ENCODE peak calls at places on chromosome 7, in five cellular contexts. K is PC-3, W is fibroblast of lung, M is IMR-90, Z is endothelial cell of umbilical vein. X is an unnamed sample. For H3K9me3, the result is how much of the 10 kb centered on the place peaks cover.

GRCh38 chr7:150974468-150975391 is 3.4 kb downstream of the KCNH2 start:
- DNase-seq in K (peak), W (no peak), M (peak), Z (peak), X (peak)

GRCh38 chr7:29113384-29114102 is 32.8 kb downstream of the CPVL start:
- DNase-seq in K (peak), W (peak), M (no peak), Z (peak), X (peak)

GRCh38 chr7:77497079-77497478 is 40.0 kb upstream of the PTPN12 start:
- DNase-seq in K (no peak), W (no peak), M (no peak), Z (no peak), X (no peak)

GRCh38 chr7:45578022-45578421 is 3.9 kb downstream of the ADCY1 start:
- DNase-seq in K (no peak), W (no peak), M (no peak), Z (no peak), X (no peak)

GRCh38 chr7:144834516-144835165 is 1.2 kb downstream of the TPK1 start:
- DNase-seq in K (no peak), W (no peak), M (no peak), Z (no peak), X (no peak)

GRCh38 chr7:100835903-100836811 is 8.8 kb upstream of the EPHB4 start:
- DNase-seq in K (no peak), W (no peak), M (no peak), Z (peak), X (no peak)

GRCh38 chr7:136654406-136654805 is 214.0 kb upstream of the CHRM2 start:
- DNase-seq in K (no peak), W (peak), M (no peak), Z (no peak), X (peak)

GRCh38 chr7:129762387-129762969 is 151.0 kb downstream of the NRF1 start:
- DNase-seq in K (no peak), W (no peak), M (no peak), Z (no peak), X (no peak)

GRCh38 chr7:81112731-81113130 is 193.9 kb upstream of the SEMA3C start:
- DNase-seq in K (no peak), W (no peak), M (no peak), Z (no peak), X (no peak)

GRCh38 chr7:141433698-141434097 is 117.5 kb upstream of the AGK start:
- DNase-seq in K (no peak), W (no peak), M (no peak), Z (no peak), X (no peak)

GRCh38 chr7:138776156-138776833 is 21.5 kb upstream of the TMEM213 start:
- DNase-seq in K (no peak), W (no peak), M (no peak), Z (no peak), X (no peak)

GRCh38 chr7:130985361-130985760 is 251.4 kb upstream of the KLF14 start:
- DNase-seq in K (no peak), W (no peak), M (no peak), Z (no peak), X (no peak)

GRCh38 chr7:126657599-126658358 is 595.0 kb downstream of the GRM8 start:
- DNase-seq in K (no peak), W (no peak), M (no peak), Z (no peak), X (no peak)

GRCh38 chr7:98281757-98282652 is 519 bp downstream of the BRI3 start:
- DNase-seq in K (no peak), W (no peak), M (no peak), Z (peak), X (peak)

GRCh38 chr7:17109017-17109416 is 189.4 kb upstream of the AHR start:
- DNase-seq in K (peak), W (peak), M (peak), Z (peak), X (peak)

GRCh38 chr7:107469836-107470416 is at the start of gene GPR22:
- DNase-seq in K (no peak), W (no peak), M (no peak), Z (no peak), X (no peak)

GRCh38 chr7:84258628-84259027 is 64.0 kb upstream of the SEMA3A start:
- DNase-seq in K (peak), W (peak), M (peak), Z (no peak), X (peak)

GRCh38 chr7:84263106-84263505 is 68.5 kb upstream of the SEMA3A start:
- DNase-seq in K (no peak), W (peak), M (no peak), Z (no peak), X (no peak)

GRCh38 chr7:84261509-84261908 is 66.9 kb upstream of the SEMA3A start:
- DNase-seq in K (no peak), W (no peak), M (no peak), Z (no peak), X (no peak)

GRCh38 chr7:84264341-84264740 is 69.8 kb upstream of the SEMA3A start:
- DNase-seq in K (peak), W (peak), M (no peak), Z (no peak), X (peak)
- H3K9ac ChIP-seq in K (no peak), W (no peak), M (no peak), Z (no peak), X (no peak)

GRCh38 chr7:36260481-36260880 is 107.4 kb downstream of the EEPD1 start:
- DNase-seq in K (no peak), W (no peak), M (no peak), Z (no peak), X (no peak)

GRCh38 chr7:36264123-36264916 is 111.3 kb downstream of the EEPD1 start:
- DNase-seq in K (no peak), W (no peak), M (peak), Z (no peak), X (no peak)

GRCh38 chr7:36262286-36262685 is 109.2 kb downstream of the EEPD1 start:
- DNase-seq in K (no peak), W (no peak), M (no peak), Z (no peak), X (no peak)

GRCh38 chr7:36262706-36263484 is 109.8 kb downstream of the EEPD1 start:
- DNase-seq in K (no peak), W (no peak), M (no peak), Z (no peak), X (no peak)

DNA sequence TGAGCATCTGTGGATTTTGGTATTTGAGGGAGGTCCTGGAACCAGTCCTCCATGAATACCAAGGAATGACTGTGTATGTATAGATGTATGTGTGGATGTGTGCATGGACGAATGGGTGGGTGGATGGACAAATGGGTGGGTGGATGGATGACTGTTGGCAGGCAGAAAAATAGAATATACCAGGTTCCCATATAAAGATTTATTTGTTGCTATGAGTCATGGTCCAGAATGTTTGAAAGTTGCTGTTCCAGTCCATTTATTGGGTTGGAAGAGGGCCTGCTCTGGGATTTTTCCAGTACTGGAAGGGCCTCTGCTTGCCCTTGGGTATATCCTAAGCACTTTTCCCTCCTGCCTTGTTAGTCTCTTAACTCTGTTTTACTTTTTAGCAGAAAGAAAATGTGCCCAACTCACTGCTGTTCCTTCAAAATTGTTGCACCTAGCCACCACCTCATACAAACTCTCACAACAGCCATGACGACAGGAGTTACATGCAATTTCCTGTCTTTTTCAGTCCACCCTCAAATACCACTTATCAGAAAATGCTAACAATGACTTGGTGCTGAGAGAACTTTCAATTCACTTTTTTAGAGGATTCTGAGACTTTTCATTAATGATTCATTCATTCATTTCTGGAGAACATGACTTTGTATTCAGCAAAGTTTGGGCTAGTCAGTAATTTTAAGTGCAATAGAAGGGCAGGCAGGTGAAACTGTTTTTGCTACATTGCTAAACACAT is 108.1 kb downstream of the EEPD1 start:
- DNase-seq in K (peak), W (peak), M (peak), Z (no peak), X (no peak)
- H3K4me3 ChIP-seq in K (peak), W (no peak), M (no peak), Z (no peak), X (peak)

GRCh38 chr7:110871856-110872255 is 219.1 kb upstream of the LRRN3 start:
- DNase-seq in K (no peak), W (no peak), M (no peak), Z (no peak), X (no peak)

GRCh38 chr7:110875346-110875745 is 215.6 kb upstream of the LRRN3 start:
- DNase-seq in K (no peak), W (no peak), M (no peak), Z (no peak), X (no peak)

GRCh38 chr7:110868458-110868857 is 222.5 kb upstream of the LRRN3 start:
- DNase-seq in K (no peak), W (peak), M (no peak), Z (no peak), X (peak)

DNA sequence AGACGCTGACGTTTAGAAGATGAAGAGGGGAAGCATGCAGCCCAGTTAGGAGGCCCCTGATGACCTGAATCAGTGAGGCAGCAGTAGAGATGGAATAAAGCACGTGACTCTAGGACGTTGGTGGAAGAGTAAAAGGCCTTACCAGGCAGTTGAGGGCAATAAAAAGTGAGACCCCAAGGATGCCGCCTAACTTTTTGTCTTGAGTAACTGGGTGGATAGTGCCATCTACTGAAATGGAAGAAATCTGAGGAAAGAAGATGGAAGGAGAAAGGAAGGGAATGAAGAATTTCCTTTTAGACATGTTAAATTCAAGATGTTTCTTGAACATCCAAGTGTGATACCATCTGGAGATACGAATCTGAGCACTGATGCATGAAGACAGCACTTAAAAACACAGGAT is 220.0 kb upstream of the LRRN3 start:
- DNase-seq in K (no peak), W (no peak), M (no peak), Z (no peak), X (no peak)
- H3K9me3 ChIP-seq in K (under half), W (under half), M (under half), Z (under half), X (under half)

GRCh38 chr7:1140481-1141104 is 19.4 kb downstream of the ZFAND2A start:
- DNase-seq in K (no peak), W (no peak), M (no peak), Z (no peak), X (no peak)
- H3K9ac ChIP-seq in K (no peak), W (no peak), M (no peak), Z (no peak), X (no peak)

DNA sequence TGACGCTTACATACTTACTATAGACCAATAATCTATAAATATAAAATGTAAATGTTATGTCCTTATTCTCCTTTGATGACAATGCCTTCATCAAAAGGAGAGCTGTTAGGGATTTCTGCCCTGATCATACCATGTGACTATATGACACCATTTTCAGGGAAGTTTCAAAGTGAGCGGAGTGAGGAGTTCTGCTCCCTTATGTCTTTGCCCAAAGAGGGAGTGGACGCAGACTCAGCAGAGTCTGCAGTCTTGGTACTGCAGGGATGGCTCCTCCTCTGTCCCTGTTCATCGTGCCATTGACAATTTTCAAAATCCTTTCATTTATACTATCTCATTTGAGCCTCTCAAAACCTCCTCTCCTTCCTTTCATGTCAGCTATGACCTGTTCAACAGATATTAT is 27.9 kb downstream of the HYAL4 start:
- DNase-seq in K (no peak), W (no peak), M (no peak), Z (no peak), X (no peak)
- H3K4me3 ChIP-seq in K (no peak), W (no peak), M (no peak), Z (no peak), X (no peak)

GRCh38 chr7:158166386-158167340 is 421.0 kb downstream of the PTPRN2 start:
- DNase-seq in K (no peak), W (no peak), M (no peak), Z (peak), X (no peak)

GRCh38 chr7:158167373-158167772 is 420.2 kb downstream of the PTPRN2 start:
- DNase-seq in K (no peak), W (no peak), M (no peak), Z (no peak), X (no peak)

GRCh38 chr7:158161194-158161593 is 426.4 kb downstream of the PTPRN2 start:
- DNase-seq in K (no peak), W (no peak), M (no peak), Z (no peak), X (no peak)

GRCh38 chr7:158165711-158166110 is 421.9 kb downstream of the PTPRN2 start:
- DNase-seq in K (no peak), W (no peak), M (no peak), Z (no peak), X (no peak)

DNA sequence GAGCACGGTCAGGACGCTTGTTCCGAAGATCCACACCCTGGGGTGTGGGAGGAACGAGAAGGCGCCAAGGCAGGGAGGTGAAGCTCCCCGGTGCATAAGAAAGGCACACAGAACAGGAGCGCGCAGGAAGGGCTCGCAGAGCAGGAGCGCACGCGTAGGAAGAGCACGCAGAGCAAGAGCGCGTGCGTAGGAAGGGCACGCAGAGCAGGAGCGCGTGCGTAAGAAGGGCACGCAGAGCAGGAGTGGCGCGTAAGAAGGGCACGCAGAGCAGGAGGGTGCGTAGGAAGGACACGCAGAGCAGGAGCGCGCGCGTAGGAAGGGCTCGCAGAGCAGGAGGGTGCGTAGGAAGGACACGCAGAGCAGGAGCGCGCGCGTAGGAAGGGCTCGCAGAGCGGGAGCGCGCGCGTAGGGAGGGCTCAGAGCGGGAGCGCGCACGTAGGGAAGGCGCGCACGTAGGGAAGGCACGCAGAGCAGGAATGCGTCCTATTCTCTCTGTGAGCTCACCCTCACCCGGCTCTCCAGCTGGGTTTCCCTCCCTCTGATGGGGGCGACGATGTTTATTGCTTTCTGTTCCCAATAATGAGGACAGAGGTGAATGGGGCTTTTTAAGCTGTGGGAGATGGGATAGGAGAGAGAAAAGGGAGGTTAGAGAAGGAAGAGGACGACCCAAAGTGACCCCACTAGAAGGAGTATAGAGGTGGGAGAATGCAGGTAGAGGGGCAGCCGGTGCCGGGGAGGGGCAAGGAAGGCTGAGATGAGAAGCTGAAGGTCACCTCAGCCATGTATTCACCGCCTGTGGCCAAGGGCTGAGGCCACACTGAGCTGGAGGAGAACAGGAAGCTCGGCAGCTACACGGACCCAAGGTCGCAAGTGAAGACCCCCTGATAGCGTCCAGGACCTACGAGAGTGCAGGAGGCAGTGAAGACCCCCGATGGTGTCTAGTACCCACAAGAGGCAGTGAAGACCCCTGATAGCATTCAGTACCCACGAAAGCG is 423.2 kb downstream of the PTPRN2 start:
- DNase-seq in K (no peak), W (no peak), M (no peak), Z (no peak), X (no peak)
- H3K9me3 ChIP-seq in K (under half), W (under half), M (half or more), Z (under half), X (under half)

GRCh38 chr7:74173491-74173865 is 678 bp upstream of the EIF4H start:
- DNase-seq in K (no peak), W (no peak), M (no peak), Z (no peak), X (no peak)

GRCh38 chr7:74173866-74174605 is at the start of gene EIF4H:
- DNase-seq in K (peak), W (peak), M (peak), Z (peak), X (peak)

GRCh38 chr7:74175270-74175803 is 1.2 kb downstream of the EIF4H start:
- DNase-seq in K (peak), W (no peak), M (no peak), Z (peak), X (peak)

GRCh38 chr7:74174606-74175082 is 488 bp downstream of the EIF4H start:
- DNase-seq in K (peak), W (peak), M (peak), Z (peak), X (peak)

GRCh38 chr7:74173074-74173473 is 1.1 kb upstream of the EIF4H start:
- DNase-seq in K (no peak), W (no peak), M (no peak), Z (no peak), X (no peak)
- H3K9ac ChIP-seq in K (no peak), W (no peak), M (peak), Z (no peak), X (peak)

GRCh38 chr7:99313204-99313573 is 12.5 kb upstream of the ARPC1A start:
- DNase-seq in K (no peak), W (no peak), M (no peak), Z (no peak), X (no peak)
- H3K4me3 ChIP-seq in K (no peak), W (no peak), M (no peak), Z (no peak), X (no peak)

DNA sequence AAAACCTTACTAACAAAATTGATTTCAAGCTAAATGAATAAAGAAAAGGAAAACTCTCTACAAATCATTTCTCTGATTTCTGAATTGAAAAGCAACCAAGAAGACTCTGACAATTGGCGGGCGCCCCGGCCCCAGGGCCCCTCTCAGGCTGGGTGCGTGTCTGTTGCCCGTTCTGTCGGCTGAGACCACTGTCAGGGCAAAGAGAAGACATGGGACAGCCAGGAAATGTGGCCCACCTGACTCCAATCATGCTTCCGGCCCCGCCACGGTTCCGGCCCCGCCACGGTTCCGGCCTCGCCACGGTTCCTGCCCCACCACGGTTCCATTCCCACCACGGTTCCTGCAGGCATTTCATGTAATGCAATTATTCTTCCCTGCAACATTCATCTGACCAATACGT is 115.9 kb downstream of the PTPRN2 start:
- DNase-seq in K (no peak), W (no peak), M (no peak), Z (no peak), X (no peak)
- H3K9me3 ChIP-seq in K (under half), W (under half), M (under half), Z (under half), X (under half)